ENCODE peak calls at places on chromosomes 3 and 15, in nine cellular contexts. C, H, Y, B, M, V, O, R and X are unnamed samples.

GRCh38 chr15:68526269-68526668 is 52.5 kb upstream of the CORO2B start:
- DNase-seq in C (no peak), H (peak), Y (no peak), B (no peak), M (peak), V (no peak), O (no peak), R (no peak), X (peak)

GRCh38 chr3:13401149-13401548 is 19.0 kb downstream of the NUP210 start:
- DNase-seq in C (no peak), H (no peak), Y (no peak), B (no peak), M (no peak), V (no peak), O (no peak), R (no peak), X (no peak)

GRCh38 chr3:4575413-4575812 is 82.3 kb downstream of the ITPR1 start:
- DNase-seq in C (no peak), H (no peak), Y (no peak), B (no peak), M (no peak), V (no peak), O (no peak), R (no peak), X (peak)

GRCh38 chr15:92653836-92654524 is 1.6 kb downstream of the FAM174B start:
- DNase-seq in C (no peak), H (no peak), Y (no peak), B (no peak), M (peak), V (no peak), O (no peak), R (no peak), X (no peak)

GRCh38 chr3:189304465-189305341 is 132.9 kb downstream of the TPRG1 start:
- DNase-seq in C (no peak), H (peak), Y (no peak), B (no peak), M (peak), V (peak), O (no peak), R (peak), X (no peak)

GRCh38 chr3:157122116-157122515 is 37.8 kb downstream of the CCNL1 start:
- DNase-seq in C (no peak), H (peak), Y (no peak), B (no peak), M (peak), V (peak), O (no peak), R (peak), X (peak)

GRCh38 chr15:95757171-95757570 is 573.3 kb upstream of the NR2F2 start:
- DNase-seq in C (no peak), H (no peak), Y (no peak), B (no peak), M (no peak), V (no peak), O (no peak), R (no peak), X (no peak)

GRCh38 chr3:101925564-101925963 is 76.2 kb downstream of the NFKBIZ start:
- DNase-seq in C (no peak), H (no peak), Y (no peak), B (no peak), M (no peak), V (no peak), O (no peak), R (no peak), X (no peak)

GRCh38 chr3:141050913-141051632 is at the start of gene SPSB4:
- DNase-seq in C (peak), H (no peak), Y (peak), B (no peak), M (peak), V (peak), O (peak), R (peak), X (peak)

GRCh38 chr3:63863150-63864007 is at the start of the genes ATXN7 and THOC7:
- DNase-seq in C (peak), H (no peak), Y (peak), B (peak), M (peak), V (peak), O (peak), R (peak), X (peak)

GRCh38 chr3:194773216-194773615 is 87.5 kb downstream of the FAM43A start:
- DNase-seq in C (no peak), H (no peak), Y (no peak), B (no peak), M (no peak), V (no peak), O (peak), R (peak), X (peak)
- H3K4me3 ChIP-seq in C (no peak), H (no peak), Y (peak), B (no peak), M (no peak), V (no peak), O (no peak), R (no peak), X (no peak)

DNA sequence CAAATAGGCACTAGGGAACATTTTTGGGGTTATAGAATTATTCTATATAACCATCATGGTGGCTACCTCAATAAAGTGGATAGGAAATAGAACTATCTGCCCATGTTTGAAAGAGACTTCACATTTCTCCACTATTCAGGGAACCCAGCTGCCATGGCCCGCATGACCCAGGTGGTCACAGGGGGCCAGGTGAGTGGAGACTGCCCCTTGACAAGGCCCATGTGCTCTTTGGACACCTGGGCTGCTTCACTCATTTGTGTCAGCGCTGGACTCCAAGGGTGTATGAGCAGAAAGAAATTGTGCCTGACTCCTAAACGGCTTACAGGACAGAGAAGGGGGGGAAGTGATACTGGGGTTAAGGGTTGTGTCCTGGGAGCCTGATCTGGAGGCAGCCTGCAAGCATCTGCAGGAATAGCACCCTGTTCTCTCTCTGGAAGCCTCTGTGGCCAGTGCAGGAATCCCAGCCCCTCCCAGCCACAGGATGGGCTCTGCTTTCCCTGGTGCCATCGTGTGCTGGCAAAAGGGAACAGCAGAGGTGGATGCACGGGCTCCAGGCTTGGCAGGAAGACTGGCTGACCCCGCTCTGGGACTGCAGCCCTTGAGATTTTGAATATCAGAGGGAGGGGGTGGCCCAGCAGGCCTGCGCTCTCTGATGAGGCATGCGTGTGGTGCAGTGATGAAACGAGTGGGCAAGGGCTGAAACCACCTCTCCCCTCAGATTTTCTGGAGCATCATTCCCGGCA is 9.1 kb upstream of the C3orf22 start:
- DNase-seq in C (no peak), H (no peak), Y (no peak), B (no peak), M (no peak), V (peak), O (no peak), R (no peak), X (no peak)
- TF ChIP-seq CTCF in C (no peak), H (no peak), Y (no peak), B (no peak), M (no peak), V (no peak), O (peak), R (no peak), X (no peak)

GRCh38 chr15:69762373-69763148 is 309.9 kb downstream of the RPLP1 start:
- DNase-seq in C (no peak), H (no peak), Y (no peak), B (no peak), M (no peak), V (no peak), O (no peak), R (peak), X (no peak)

GRCh38 chr15:69758291-69758771 is 305.7 kb downstream of the RPLP1 start:
- DNase-seq in C (no peak), H (peak), Y (no peak), B (no peak), M (peak), V (no peak), O (no peak), R (peak), X (peak)

GRCh38 chr15:69758810-69759410 is 306.3 kb downstream of the RPLP1 start:
- DNase-seq in C (no peak), H (no peak), Y (no peak), B (no peak), M (peak), V (no peak), O (peak), R (peak), X (peak)

GRCh38 chr15:69760890-69761568 is 308.4 kb downstream of the RPLP1 start:
- DNase-seq in C (no peak), H (peak), Y (peak), B (no peak), M (peak), V (peak), O (peak), R (peak), X (peak)

GRCh38 chr15:69760263-69760855 is 307.7 kb downstream of the RPLP1 start:
- DNase-seq in C (no peak), H (no peak), Y (no peak), B (no peak), M (peak), V (no peak), O (no peak), R (peak), X (peak)
- H3K4me3 ChIP-seq in C (no peak), H (no peak), Y (peak), B (no peak), M (no peak), V (no peak), O (peak), R (no peak), X (no peak)

DNA sequence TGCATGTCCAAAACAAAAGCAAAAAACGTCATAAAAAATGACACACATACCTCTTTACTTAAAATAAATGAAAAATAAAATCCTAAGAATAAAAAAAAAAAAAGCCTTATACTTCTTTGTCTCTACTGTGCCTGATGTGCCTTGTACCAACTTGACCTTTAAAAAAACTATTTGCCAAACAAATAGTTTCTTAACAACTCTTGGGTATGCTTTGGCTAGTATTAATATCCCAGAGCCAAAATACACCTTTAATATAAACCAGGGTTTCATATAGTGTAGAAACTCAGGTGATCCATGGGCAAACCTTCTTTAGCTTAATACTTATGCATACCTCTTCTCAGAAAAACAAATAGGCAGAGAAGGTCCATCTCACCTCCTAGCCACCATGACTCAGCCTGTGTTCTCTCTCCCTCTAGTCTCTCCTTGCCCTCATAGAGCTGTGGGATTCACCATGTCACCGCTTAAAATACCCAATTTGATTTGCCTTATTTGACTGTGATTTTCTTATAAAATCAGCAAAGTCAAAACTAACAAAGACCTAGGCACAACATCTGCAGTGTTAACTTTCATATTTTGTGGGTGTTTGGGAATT is 12.5 kb downstream of the CPOX start:
- DNase-seq in C (no peak), H (no peak), Y (no peak), B (no peak), M (no peak), V (no peak), O (no peak), R (no peak), X (no peak)
- TF ChIP-seq CTCF in C (no peak), H (no peak), Y (no peak), B (no peak), M (no peak), V (no peak), O (no peak), R (no peak), X (no peak)

DNA sequence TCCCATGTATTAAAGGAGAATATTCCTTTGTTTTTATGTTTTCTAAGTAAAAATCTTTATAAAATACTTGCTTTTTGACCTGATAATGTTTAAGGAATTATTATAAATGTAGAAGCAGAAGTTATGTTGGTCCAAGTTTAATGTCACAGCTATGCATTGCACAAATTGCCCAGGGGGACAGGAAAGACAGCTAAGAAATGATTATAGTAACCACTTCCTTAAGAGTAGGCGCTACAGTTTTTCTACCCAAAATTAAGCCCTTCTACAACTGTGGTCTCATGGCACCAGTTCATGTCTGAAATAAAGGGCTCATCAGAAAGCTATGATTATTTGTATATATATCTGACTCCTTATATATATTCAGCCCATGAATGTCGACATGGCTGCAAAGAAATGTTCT is 176.4 kb downstream of the GBE1 start:
- DNase-seq in C (no peak), H (no peak), Y (no peak), B (no peak), M (no peak), V (no peak), O (no peak), R (no peak), X (no peak)
- H3K4me3 ChIP-seq in C (no peak), H (no peak), Y (no peak), B (no peak), M (no peak), V (no peak), O (no peak), R (no peak), X (no peak)